ENCODE peak calls at places on chromosome 16, in ten cellular contexts. One of them, this sample, is unnamed.

GRCh38 chr16:3458852-3459361 is 15.4 kb downstream of the NAA60 start:
- DNase-seq in NCI-H1105 treated with DMSO at 0.1 percent for 48 hours: no peak
- DNase-seq in left kidney: peak
- DNase-seq in B cell: no peak
- DNase-seq in HTR-8/SVneo: no peak
- DNase-seq in effector CD4-positive, alpha-beta T cell: no peak
- DNase-seq in non-pigmented ciliary epithelial cell: no peak
- DNase-seq in epithelial cell of esophagus: no peak
- DNase-seq in D341Med: no peak
- DNase-seq in GM12865: peak
- DNase-seq in this sample: no peak

GRCh38 chr16:58509256-58510096 is 5.8 kb upstream of the SETD6 start:
- DNase-seq in NCI-H1105 treated with DMSO at 0.1 percent for 48 hours: no peak
- DNase-seq in left kidney: no peak
- DNase-seq in B cell: no peak
- DNase-seq in HTR-8/SVneo: no peak
- DNase-seq in effector CD4-positive, alpha-beta T cell: no peak
- DNase-seq in non-pigmented ciliary epithelial cell: no peak
- DNase-seq in epithelial cell of esophagus: no peak
- DNase-seq in D341Med: no peak
- DNase-seq in GM12865: no peak
- DNase-seq in this sample: no peak

GRCh38 chr16:67185003-67185865 is 1.5 kb upstream of the MATCAP1 start:
- DNase-seq in NCI-H1105 treated with DMSO at 0.1 percent for 48 hours: peak
- DNase-seq in left kidney: peak
- DNase-seq in B cell: peak
- DNase-seq in HTR-8/SVneo: peak
- DNase-seq in effector CD4-positive, alpha-beta T cell: peak
- DNase-seq in non-pigmented ciliary epithelial cell: peak
- DNase-seq in epithelial cell of esophagus: peak
- DNase-seq in D341Med: peak
- DNase-seq in GM12865: peak
- DNase-seq in this sample: peak

GRCh38 chr16:83878838-83879237 is 20.1 kb upstream of the MLYCD start:
- DNase-seq in NCI-H1105 treated with DMSO at 0.1 percent for 48 hours: peak
- DNase-seq in left kidney: peak
- DNase-seq in B cell: peak
- DNase-seq in HTR-8/SVneo: peak
- DNase-seq in effector CD4-positive, alpha-beta T cell: no peak
- DNase-seq in non-pigmented ciliary epithelial cell: no peak
- DNase-seq in epithelial cell of esophagus: peak
- DNase-seq in D341Med: peak
- DNase-seq in GM12865: no peak
- DNase-seq in this sample: peak

GRCh38 chr16:31242197-31242596 is 17.6 kb upstream of the ITGAM start:
- DNase-seq in NCI-H1105 treated with DMSO at 0.1 percent for 48 hours: no peak
- DNase-seq in left kidney: no peak
- DNase-seq in B cell: no peak
- DNase-seq in HTR-8/SVneo: no peak
- DNase-seq in effector CD4-positive, alpha-beta T cell: no peak
- DNase-seq in non-pigmented ciliary epithelial cell: no peak
- DNase-seq in epithelial cell of esophagus: peak
- DNase-seq in D341Med: no peak
- DNase-seq in GM12865: no peak
- DNase-seq in this sample: peak

GRCh38 chr16:15521758-15522509 is 87.5 kb downstream of the BMERB1 start:
- DNase-seq in NCI-H1105 treated with DMSO at 0.1 percent for 48 hours: no peak
- DNase-seq in left kidney: no peak
- DNase-seq in B cell: no peak
- DNase-seq in HTR-8/SVneo: no peak
- DNase-seq in effector CD4-positive, alpha-beta T cell: no peak
- DNase-seq in non-pigmented ciliary epithelial cell: no peak
- DNase-seq in epithelial cell of esophagus: no peak
- DNase-seq in D341Med: no peak
- DNase-seq in GM12865: no peak
- DNase-seq in this sample: no peak

GRCh38 chr16:48393843-48394703 is 8.9 kb upstream of the SIAH1 start:
- DNase-seq in NCI-H1105 treated with DMSO at 0.1 percent for 48 hours: no peak
- DNase-seq in left kidney: no peak
- DNase-seq in B cell: no peak
- DNase-seq in HTR-8/SVneo: no peak
- DNase-seq in effector CD4-positive, alpha-beta T cell: no peak
- DNase-seq in non-pigmented ciliary epithelial cell: peak
- DNase-seq in epithelial cell of esophagus: peak
- DNase-seq in D341Med: no peak
- DNase-seq in GM12865: no peak
- DNase-seq in this sample: peak

GRCh38 chr16:77877712-77878111 is 89.3 kb downstream of the VAT1L start:
- DNase-seq in NCI-H1105 treated with DMSO at 0.1 percent for 48 hours: no peak
- DNase-seq in left kidney: no peak
- DNase-seq in B cell: no peak
- DNase-seq in HTR-8/SVneo: peak
- DNase-seq in effector CD4-positive, alpha-beta T cell: no peak
- DNase-seq in non-pigmented ciliary epithelial cell: peak
- DNase-seq in epithelial cell of esophagus: peak
- DNase-seq in D341Med: no peak
- DNase-seq in GM12865: no peak
- DNase-seq in this sample: no peak

GRCh38 chr16:68234188-68235104 is 1.5 kb downstream of the ESRP2 start:
- DNase-seq in NCI-H1105 treated with DMSO at 0.1 percent for 48 hours: peak
- DNase-seq in left kidney: peak
- DNase-seq in B cell: no peak
- DNase-seq in HTR-8/SVneo: no peak
- DNase-seq in effector CD4-positive, alpha-beta T cell: no peak
- DNase-seq in non-pigmented ciliary epithelial cell: no peak
- DNase-seq in epithelial cell of esophagus: peak
- DNase-seq in D341Med: no peak
- DNase-seq in GM12865: no peak
- DNase-seq in this sample: no peak

GRCh38 chr16:3656491-3657468 is 2.3 kb downstream of the DNASE1 start:
- DNase-seq in NCI-H1105 treated with DMSO at 0.1 percent for 48 hours: no peak
- DNase-seq in left kidney: no peak
- DNase-seq in B cell: no peak
- DNase-seq in HTR-8/SVneo: no peak
- DNase-seq in effector CD4-positive, alpha-beta T cell: no peak
- DNase-seq in non-pigmented ciliary epithelial cell: no peak
- DNase-seq in epithelial cell of esophagus: no peak
- DNase-seq in D341Med: peak
- DNase-seq in GM12865: peak
- DNase-seq in this sample: no peak

GRCh38 chr16:84086357-84086756 is 30.4 kb downstream of the MBTPS1 start:
- DNase-seq in NCI-H1105 treated with DMSO at 0.1 percent for 48 hours: no peak
- DNase-seq in left kidney: no peak
- DNase-seq in B cell: no peak
- DNase-seq in HTR-8/SVneo: no peak
- DNase-seq in effector CD4-positive, alpha-beta T cell: no peak
- DNase-seq in non-pigmented ciliary epithelial cell: no peak
- DNase-seq in epithelial cell of esophagus: no peak
- DNase-seq in D341Med: no peak
- DNase-seq in GM12865: no peak
- DNase-seq in this sample: no peak

GRCh38 chr16:54424043-54424451 is 137.5 kb upstream of the IRX3 start:
- DNase-seq in NCI-H1105 treated with DMSO at 0.1 percent for 48 hours: no peak
- DNase-seq in left kidney: no peak
- DNase-seq in B cell: no peak
- DNase-seq in HTR-8/SVneo: no peak
- DNase-seq in effector CD4-positive, alpha-beta T cell: no peak
- DNase-seq in non-pigmented ciliary epithelial cell: no peak
- DNase-seq in epithelial cell of esophagus: peak
- DNase-seq in D341Med: no peak
- DNase-seq in GM12865: no peak
- DNase-seq in this sample: no peak

GRCh38 chr16:70610273-70611223 is 35.8 kb upstream of the IL34 start:
- DNase-seq in NCI-H1105 treated with DMSO at 0.1 percent for 48 hours: no peak
- DNase-seq in left kidney: no peak
- DNase-seq in B cell: no peak
- DNase-seq in HTR-8/SVneo: no peak
- DNase-seq in effector CD4-positive, alpha-beta T cell: no peak
- DNase-seq in non-pigmented ciliary epithelial cell: no peak
- DNase-seq in epithelial cell of esophagus: no peak
- DNase-seq in D341Med: no peak
- DNase-seq in GM12865: no peak
- DNase-seq in this sample: no peak

GRCh38 chr16:19883296-19883951 is 1.2 kb downstream of the GPRC5B start:
- DNase-seq in NCI-H1105 treated with DMSO at 0.1 percent for 48 hours: peak
- DNase-seq in left kidney: peak
- DNase-seq in B cell: peak
- DNase-seq in HTR-8/SVneo: no peak
- DNase-seq in effector CD4-positive, alpha-beta T cell: no peak
- DNase-seq in non-pigmented ciliary epithelial cell: no peak
- DNase-seq in epithelial cell of esophagus: no peak
- DNase-seq in D341Med: no peak
- DNase-seq in GM12865: no peak
- DNase-seq in this sample: no peak

GRCh38 chr16:87369796-87370719 is 13.5 kb downstream of the FBXO31 start:
- DNase-seq in NCI-H1105 treated with DMSO at 0.1 percent for 48 hours: no peak
- DNase-seq in left kidney: no peak
- DNase-seq in B cell: no peak
- DNase-seq in HTR-8/SVneo: no peak
- DNase-seq in effector CD4-positive, alpha-beta T cell: no peak
- DNase-seq in non-pigmented ciliary epithelial cell: no peak
- DNase-seq in epithelial cell of esophagus: no peak
- DNase-seq in D341Med: peak
- DNase-seq in GM12865: no peak
- DNase-seq in this sample: no peak

GRCh38 chr16:21276090-21276489 is 2.0 kb downstream of the CRYM start:
- DNase-seq in NCI-H1105 treated with DMSO at 0.1 percent for 48 hours: no peak
- DNase-seq in left kidney: no peak
- DNase-seq in B cell: peak
- DNase-seq in HTR-8/SVneo: no peak
- DNase-seq in effector CD4-positive, alpha-beta T cell: no peak
- DNase-seq in non-pigmented ciliary epithelial cell: no peak
- DNase-seq in epithelial cell of esophagus: no peak
- DNase-seq in D341Med: no peak
- DNase-seq in GM12865: peak
- DNase-seq in this sample: no peak

This sample was measured in stromal cell of bone marrow.